ENCODE peak calls at places on chromosome 1, in seven cellular contexts. P is AG04449, I is stomach, F is fibroblast of mammary gland, S is ovary, N is retinal pigment epithelial cell, Q is GM23338. V is an unnamed sample.

GRCh38 chr1:220894025-220894923 is 15.0 kb downstream of the HLX start:
- DNase-seq in P (no peak), I (no peak), F (no peak), S (no peak), N (no peak), Q (peak; percentile 57), V (no peak)

GRCh38 chr1:109642610-109643009 is 13.3 kb upstream of the GSTM4 start:
- DNase-seq in P (no peak), I (no peak), F (peak; percentile 54), S (no peak), N (no peak), Q (no peak), V (no peak)

GRCh38 chr1:146036241-146036989 is 14.9 kb upstream of the HJV start:
- DNase-seq in P (no peak), I (no peak), F (no peak), S (no peak), N (no peak), Q (no peak), V (no peak)

GRCh38 chr1:26787381-26787705 is 407 bp upstream of the PIGV start:
- DNase-seq in P (no peak), I (peak; percentile 52), F (peak; percentile 49), S (no peak), N (no peak), Q (no peak), V (no peak)

GRCh38 chr1:239387304-239388231 is 1.2 kb downstream of the CHRM3 start:
- DNase-seq in P (no peak), I (peak; percentile 29), F (no peak), S (peak; percentile 14), N (no peak), Q (peak; percentile 70), V (no peak)

GRCh38 chr1:203177471-203178039 is 1.9 kb upstream of the MYBPH start:
- DNase-seq in P (no peak), I (no peak), F (peak; percentile 70), S (no peak), N (no peak), Q (no peak), V (no peak)

GRCh38 chr1:45299981-45300668 is 26.6 kb upstream of the HPDL start:
- DNase-seq in P (no peak), I (peak; percentile 43), F (peak; percentile 83), S (peak; percentile 57), N (peak; percentile 45), Q (peak; percentile 86), V (peak; percentile 47)

GRCh38 chr1:230136453-230137327 is 69.7 kb downstream of the GALNT2 start:
- DNase-seq in P (no peak), I (no peak), F (peak; percentile 25), S (peak; percentile 52), N (no peak), Q (no peak), V (no peak)

GRCh38 chr1:119159096-119159495 is 18.6 kb upstream of the WARS2 start:
- DNase-seq in P (peak; percentile 24), I (no peak), F (peak; percentile 81), S (no peak), N (no peak), Q (no peak), V (peak; percentile 13)

GRCh38 chr1:12078938-12079861 is 16.1 kb downstream of the TNFRSF8 start:
- DNase-seq in P (no peak), I (no peak), F (peak; percentile 51), S (peak; percentile 62), N (no peak), Q (peak; percentile 92), V (no peak)

GRCh38 chr1:226867461-226868054 is 2.9 kb upstream of the PSEN2 start:
- DNase-seq in P (no peak), I (no peak), F (no peak), S (no peak), N (no peak), Q (peak; percentile 37), V (no peak)

GRCh38 chr1:155082301-155082940 is 3.8 kb downstream of the EFNA3 start:
- DNase-seq in P (no peak), I (no peak), F (no peak), S (no peak), N (no peak), Q (no peak), V (no peak)

GRCh38 chr1:180932373-180932772 is 19.7 kb downstream of the KIAA1614 start:
- DNase-seq in P (no peak), I (no peak), F (no peak), S (no peak), N (no peak), Q (no peak), V (no peak)

GRCh38 chr1:236282159-236282716 is 480 bp upstream of the ERO1B start:
- DNase-seq in P (no peak), I (no peak), F (peak; percentile 10), S (no peak), N (no peak), Q (no peak), V (no peak)

GRCh38 chr1:236280438-236281285 is 1.1 kb downstream of the ERO1B start:
- DNase-seq in P (no peak), I (no peak), F (no peak), S (no peak), N (no peak), Q (peak; percentile 45), V (no peak)

GRCh38 chr1:236281286-236282158 is at the start of gene ERO1B:
- DNase-seq in P (peak; percentile 54), I (peak; percentile 99), F (peak; percentile 90), S (peak; percentile 96), N (peak; percentile 76), Q (peak; percentile 99), V (peak; percentile 82)

GRCh38 chr1:236284291-236284711 is 2.5 kb upstream of the ERO1B start:
- DNase-seq in P (no peak), I (no peak), F (no peak), S (no peak), N (no peak), Q (peak; percentile 5), V (no peak)

GRCh38 chr1:236282719-236283118 is 961 bp upstream of the ERO1B start:
- DNase-seq in P (no peak), I (no peak), F (no peak), S (no peak), N (no peak), Q (peak; percentile 9), V (no peak)
- H3K4me3 ChIP-seq in P (no peak overlapping the region), I (peak overlapping the region; percentile 97), F (peak overlapping the region; percentile 74), S (peak overlapping the region; percentile 99), N (no peak overlapping the region), Q (peak overlapping the region; percentile 63), V (peak overlapping the region; percentile 92)

GRCh38 chr1:113040718-113041412 is 32.1 kb upstream of the LRIG2 start:
- DNase-seq in P (no peak), I (no peak), F (no peak), S (no peak), N (no peak), Q (no peak), V (no peak)

GRCh38 chr1:113036639-113037321 is 36.2 kb upstream of the LRIG2 start:
- DNase-seq in P (no peak), I (no peak), F (peak; percentile 75), S (no peak), N (no peak), Q (no peak), V (no peak)

GRCh38 chr1:113042336-113043143 is 30.5 kb upstream of the LRIG2 start:
- DNase-seq in P (peak; percentile 69), I (peak; percentile 77), F (peak; percentile 91), S (peak; percentile 41), N (peak; percentile 60), Q (peak; percentile 97), V (peak; percentile 57)

GRCh38 chr1:113041569-113042335 is 31.2 kb upstream of the LRIG2 start:
- DNase-seq in P (no peak), I (no peak), F (no peak), S (no peak), N (no peak), Q (no peak), V (no peak)

GRCh38 chr1:113040041-113040440 is 33.0 kb upstream of the LRIG2 start:
- DNase-seq in P (no peak), I (no peak), F (no peak), S (no peak), N (no peak), Q (no peak), V (no peak)
- H3K4me3 ChIP-seq in P (no peak overlapping the region), I (no peak overlapping the region), F (no peak overlapping the region), S (no peak overlapping the region), N (no peak overlapping the region), Q (no peak overlapping the region), V (no peak overlapping the region)

DNA sequence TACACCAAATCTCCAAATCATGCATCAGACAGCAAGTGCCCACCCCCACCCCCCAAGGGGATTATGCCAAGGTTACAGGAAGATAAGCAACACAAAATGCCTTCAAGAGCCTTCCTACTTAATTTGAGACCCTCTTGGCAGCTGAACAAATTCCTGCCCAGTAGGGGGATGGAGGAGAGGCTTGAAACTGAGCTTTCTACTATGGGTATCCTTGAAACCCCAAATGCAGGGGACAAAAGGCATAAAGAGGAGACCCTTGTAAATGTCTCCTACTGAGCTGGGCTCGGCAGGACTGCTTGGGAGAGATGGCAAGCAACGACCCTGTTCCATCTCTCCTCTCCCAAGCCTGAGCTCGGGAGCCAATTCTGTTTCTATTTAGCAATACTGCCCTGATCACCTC is 3.5 kb downstream of the SLC41A1 start:
- DNase-seq in P (no peak), I (no peak), F (no peak), S (no peak), N (no peak), Q (no peak), V (no peak)
- H3K4me3 ChIP-seq in P (no peak overlapping the region), I (no peak overlapping the region), F (no peak overlapping the region), S (no peak overlapping the region), N (no peak overlapping the region), Q (no peak overlapping the region), V (no peak overlapping the region)

GRCh38 chr1:164599272-164599671 is 40.3 kb downstream of the PBX1 start:
- DNase-seq in P (no peak), I (no peak), F (no peak), S (no peak), N (no peak), Q (no peak), V (no peak)

GRCh38 chr1:164602142-164602429 is 43.1 kb downstream of the PBX1 start:
- DNase-seq in P (no peak), I (peak; percentile 86), F (no peak), S (no peak), N (no peak), Q (peak; percentile 94), V (no peak)

GRCh38 chr1:164602480-164603093 is 43.6 kb downstream of the PBX1 start:
- DNase-seq in P (no peak), I (peak; percentile 83), F (peak; percentile 45), S (peak; percentile 68), N (peak; percentile 81), Q (peak; percentile 93), V (no peak)

GRCh38 chr1:164598719-164599118 is 39.7 kb downstream of the PBX1 start:
- DNase-seq in P (no peak), I (no peak), F (no peak), S (no peak), N (no peak), Q (no peak), V (no peak)

DNA sequence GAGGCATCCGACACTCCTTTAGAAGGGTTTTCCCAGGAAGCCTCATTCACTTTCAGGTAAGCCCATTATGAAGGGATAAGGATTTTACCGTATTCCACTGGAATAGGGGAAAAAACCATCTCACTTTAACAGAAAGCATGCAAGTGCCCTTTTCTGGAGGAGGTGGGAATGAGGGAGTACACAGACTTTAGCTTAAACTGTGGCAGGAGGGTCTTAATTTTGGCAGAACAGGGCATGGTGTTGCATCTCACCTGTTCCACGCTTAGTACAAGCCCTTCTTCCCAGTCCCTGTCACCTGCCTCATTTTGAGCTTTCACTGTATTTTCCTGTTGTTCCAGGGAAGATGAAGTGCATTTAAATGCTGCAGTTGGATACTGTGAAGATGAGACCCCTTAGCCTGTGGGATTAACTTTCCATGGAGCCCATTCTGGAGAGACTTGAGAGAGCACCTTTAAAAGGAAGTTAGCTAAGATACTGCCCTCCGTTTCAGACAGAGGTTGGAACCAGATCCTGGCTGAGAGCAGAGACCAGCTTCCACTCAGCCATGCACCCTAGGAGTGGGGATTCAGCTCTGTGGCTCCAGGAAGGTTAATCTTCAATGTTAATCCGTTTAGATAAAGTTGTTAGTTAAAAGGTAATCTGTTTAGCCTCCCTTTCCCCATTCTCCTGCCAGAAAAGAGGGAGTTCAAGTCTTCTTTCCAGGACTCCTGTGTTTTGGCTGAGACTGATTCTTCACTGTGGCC is 42.6 kb downstream of the PBX1 start:
- DNase-seq in P (no peak), I (no peak), F (no peak), S (no peak), N (no peak), Q (no peak), V (no peak)
- H3K4me3 ChIP-seq in P (no peak overlapping the region), I (peak overlapping the region; percentile 7), F (no peak overlapping the region), S (no peak overlapping the region), N (no peak overlapping the region), Q (peak overlapping the region; percentile 27), V (no peak overlapping the region)

V was measured in skeletal muscle cell.